ENCODE peak calls at places on chromosomes 1 and 21, in seven cellular contexts. I, A, C, T, M, O and J are unnamed samples.

GRCh38 chr1:156492591-156493080 is 7.9 kb downstream of the MEF2D start:
- DNase-seq in M (no peak), O (peak; percentile 83), A (no peak), I (no peak), T (no peak), C (no peak), J (no peak)

GRCh38 chr1:40241372-40241771 is 6.4 kb upstream of the TMCO2 start:
- DNase-seq in C (no peak), A (no peak), I (no peak), T (no peak), O (no peak), M (no peak), J (no peak)

GRCh38 chr1:172456344-172456769 is 12.5 kb upstream of the PIGC start:
- DNase-seq in M (no peak), C (no peak), T (no peak), I (no peak), A (no peak), O (no peak), J (no peak)

GRCh38 chr1:177077734-177078489 is 86.6 kb downstream of the ASTN1 start:
- DNase-seq in T (no peak), I (no peak), M (no peak), C (no peak), O (no peak), A (no peak), J (no peak)

GRCh38 chr1:232274236-232274855 is 355.6 kb downstream of the SIPA1L2 start:
- DNase-seq in O (no peak), C (no peak), M (no peak), I (no peak), A (no peak), T (no peak), J (no peak)

GRCh38 chr21:25573409-25574206 is 33.7 kb downstream of the MRPL39 start:
- DNase-seq in I (peak; percentile 32), C (peak; percentile 98), O (peak; percentile 54), T (no peak), A (no peak), M (peak; percentile 75), J (no peak)

GRCh38 chr1:213389061-213389581 is 338.1 kb downstream of the RPS6KC1 start:
- DNase-seq in M (no peak), T (no peak), A (no peak), O (no peak), C (no peak), I (no peak), J (no peak)

GRCh38 chr1:12773438-12773837 is at the start of gene PRAMEF12:
- DNase-seq in O (no peak), T (no peak), A (no peak), M (no peak), I (no peak), C (no peak), J (no peak)

GRCh38 chr1:6345009-6345408 is 48.6 kb downstream of the ACOT7 start:
- DNase-seq in M (no peak), I (no peak), A (no peak), T (no peak), C (no peak), O (no peak), J (no peak)

GRCh38 chr1:8094481-8095241 is 68.6 kb upstream of the ERRFI1 start:
- DNase-seq in C (no peak), I (no peak), T (no peak), O (no peak), M (peak; percentile 63), A (no peak), J (no peak)

GRCh38 chr1:68116643-68117235 is 66.3 kb upstream of the DIRAS3 start:
- DNase-seq in A (no peak), O (peak; percentile 28), I (peak; percentile 37), T (peak; percentile 6), C (no peak), M (peak; percentile 41), J (peak; percentile 48)

GRCh38 chr1:168180148-168180524 is 1.4 kb downstream of the TIPRL start:
- DNase-seq in T (no peak), A (no peak), I (no peak), C (no peak), O (no peak), M (peak; percentile 10), J (no peak)

GRCh38 chr1:116134178-116134773 is 23.1 kb downstream of the MAB21L3 start:
- DNase-seq in A (no peak), O (no peak), C (no peak), M (no peak), I (no peak), T (no peak), J (no peak)

GRCh38 chr1:151401125-151401788 is 1.9 kb downstream of the PSMB4 start:
- DNase-seq in C (no peak), M (no peak), O (no peak), A (no peak), T (no peak), I (no peak), J (no peak)

GRCh38 chr1:1132928-1133750 is 17.2 kb upstream of the C1orf159 start:
- DNase-seq in C (no peak), M (no peak), I (no peak), T (no peak), A (no peak), O (no peak), J (no peak)

GRCh38 chr1:188825471-188825870 is 1652.2 kb downstream of the BRINP3 start:
- DNase-seq in T (no peak), C (no peak), A (no peak), M (no peak), I (no peak), O (no peak), J (no peak)

GRCh38 chr1:95018602-95019369 is 54.0 kb downstream of the ALG14 start:
- DNase-seq in T (no peak), M (peak; percentile 30), I (no peak), A (no peak), O (no peak), C (no peak), J (no peak)

GRCh38 chr1:167272375-167272957 is 51.8 kb downstream of the POU2F1 start:
- DNase-seq in T (no peak), O (no peak), M (no peak), I (no peak), A (no peak), C (no peak), J (no peak)

GRCh38 chr1:223417444-223417843 is 24.2 kb downstream of the CCDC185 start:
- DNase-seq in T (no peak), O (no peak), M (no peak), C (no peak), A (no peak), I (no peak), J (no peak)

GRCh38 chr1:216686860-216687545 is 36.2 kb downstream of the ESRRG start:
- DNase-seq in O (no peak), M (no peak), C (no peak), I (no peak), A (no peak), T (no peak), J (no peak)

GRCh38 chr1:7224081-7224534 is 438.9 kb downstream of the CAMTA1 start:
- DNase-seq in I (no peak), O (no peak), T (no peak), M (no peak), A (no peak), C (no peak), J (no peak)

GRCh38 chr1:87358219-87358618 is 29.5 kb downstream of the LMO4 start:
- DNase-seq in O (no peak), C (no peak), I (no peak), A (no peak), T (no peak), M (no peak), J (no peak)

GRCh38 chr21:41767606-41768370 is 936 bp upstream of the RIPK4 start:
- DNase-seq in I (peak; percentile 14), O (no peak), C (no peak), T (no peak), A (no peak), M (no peak), J (no peak)

GRCh38 chr1:54121482-54122130 is 31.2 kb downstream of the CDCP2 start:
- DNase-seq in A (peak; percentile 32), C (peak; percentile 27), M (peak; percentile 77), T (no peak), O (peak; percentile 32), I (peak; percentile 65), J (peak; percentile 81)